ENCODE peak calls at places on chromosomes 4 and X, in five cellular contexts. B is WTC11, N is K562, J is A549, E is endothelial cell of umbilical vein. Y is an unnamed sample.

GRCh38 chrX:154021131-154021611 is 1.5 kb upstream of the IRAK1 start:
- DNase-seq in B (no peak), N (peak), J (no peak), E (peak), Y (no peak)

GRCh38 chr4:138437263-138437851 is 195.2 kb upstream of the SLC7A11 start:
- DNase-seq in B (no peak), N (peak), J (no peak), E (no peak), Y (no peak)

GRCh38 chr4:92234393-92235176 is 69.2 kb upstream of the GRID2 start:
- DNase-seq in B (no peak), N (no peak), J (peak), E (peak), Y (peak)

GRCh38 chrX:19627533-19627932 is 112.2 kb upstream of the MAP3K15 start:
- DNase-seq in B (no peak), N (no peak), J (no peak), E (no peak), Y (no peak)

GRCh38 chr4:102758241-102758871 is 2.4 kb downstream of the MANBA start:
- DNase-seq in B (no peak), N (no peak), J (no peak), E (no peak), Y (no peak)

GRCh38 chr4:79679859-79680258 is 271.8 kb upstream of the GK2 start:
- DNase-seq in B (no peak), N (no peak), J (no peak), E (no peak), Y (no peak)

GRCh38 chr4:139460565-139460964 is 6.6 kb downstream of the RAB33B start:
- DNase-seq in B (no peak), N (no peak), J (no peak), E (no peak), Y (no peak)

GRCh38 chr4:127832585-127832984 is 48.1 kb upstream of the PLK4 start:
- DNase-seq in B (no peak), N (no peak), J (no peak), E (no peak), Y (no peak)

GRCh38 chr4:182695842-182696241 is 221.3 kb downstream of the DCTD start:
- DNase-seq in B (no peak), N (no peak), J (no peak), E (no peak), Y (no peak)

GRCh38 chr4:7646384-7647061 is 211.8 kb upstream of the PSAPL1 start:
- DNase-seq in B (no peak), N (no peak), J (no peak), E (no peak), Y (no peak)

GRCh38 chrX:3728454-3728853 is 15.0 kb upstream of the PRKX start:
- DNase-seq in B (no peak), N (peak), J (no peak), E (no peak), Y (no peak)

GRCh38 chr4:107908377-107908776 is 23.0 kb upstream of the CYP2U1 start:
- DNase-seq in B (no peak), N (no peak), J (no peak), E (no peak), Y (no peak)

GRCh38 chr4:188107931-188108843 is 1.2 kb downstream of the TRIML2 start:
- DNase-seq in B (no peak), N (no peak), J (peak), E (no peak), Y (peak)

GRCh38 chr4:168743576-168743975 is 246.7 kb downstream of the PALLD start:
- DNase-seq in B (no peak), N (no peak), J (peak), E (no peak), Y (no peak)

GRCh38 chr4:3270141-3270611 is 21.2 kb downstream of the MSANTD1 start:
- DNase-seq in B (no peak), N (no peak), J (no peak), E (no peak), Y (no peak)

GRCh38 chr4:72846280-72847111 is 223.0 kb downstream of the COX18 start:
- DNase-seq in B (peak), N (peak), J (peak), E (no peak), Y (no peak)

GRCh38 chr4:112854420-112854819 is 195.0 kb upstream of the ANK2 start:
- DNase-seq in B (no peak), N (no peak), J (no peak), E (no peak), Y (no peak)

GRCh38 chrX:19670321-19670750 is 155.0 kb upstream of the MAP3K15 start:
- DNase-seq in B (no peak), N (no peak), J (no peak), E (no peak), Y (no peak)

GRCh38 chrX:55488559-55489314 is 911 bp downstream of the USP51 start:
- DNase-seq in B (peak), N (peak), J (peak), E (peak), Y (no peak)

GRCh38 chr4:7924163-7924562 is 15.5 kb downstream of the AFAP1 start:
- DNase-seq in B (no peak), N (no peak), J (no peak), E (no peak), Y (no peak)

GRCh38 chr4:178738026-178738425 is 1295.8 kb upstream of the AGA start:
- DNase-seq in B (no peak), N (no peak), J (peak), E (no peak), Y (no peak)

GRCh38 chrX:121231566-121232358 is 184.4 kb downstream of the GLUD2 start:
- DNase-seq in B (no peak), N (no peak), J (no peak), E (no peak), Y (no peak)

GRCh38 chrX:129875669-129876068 is 30.3 kb upstream of the UTP14A start:
- DNase-seq in B (no peak), N (no peak), J (no peak), E (no peak), Y (no peak)

GRCh38 chrX:21374163-21374993 is at the start of gene CNKSR2:
- DNase-seq in B (peak), N (no peak), J (peak), E (peak), Y (no peak)

DNA sequence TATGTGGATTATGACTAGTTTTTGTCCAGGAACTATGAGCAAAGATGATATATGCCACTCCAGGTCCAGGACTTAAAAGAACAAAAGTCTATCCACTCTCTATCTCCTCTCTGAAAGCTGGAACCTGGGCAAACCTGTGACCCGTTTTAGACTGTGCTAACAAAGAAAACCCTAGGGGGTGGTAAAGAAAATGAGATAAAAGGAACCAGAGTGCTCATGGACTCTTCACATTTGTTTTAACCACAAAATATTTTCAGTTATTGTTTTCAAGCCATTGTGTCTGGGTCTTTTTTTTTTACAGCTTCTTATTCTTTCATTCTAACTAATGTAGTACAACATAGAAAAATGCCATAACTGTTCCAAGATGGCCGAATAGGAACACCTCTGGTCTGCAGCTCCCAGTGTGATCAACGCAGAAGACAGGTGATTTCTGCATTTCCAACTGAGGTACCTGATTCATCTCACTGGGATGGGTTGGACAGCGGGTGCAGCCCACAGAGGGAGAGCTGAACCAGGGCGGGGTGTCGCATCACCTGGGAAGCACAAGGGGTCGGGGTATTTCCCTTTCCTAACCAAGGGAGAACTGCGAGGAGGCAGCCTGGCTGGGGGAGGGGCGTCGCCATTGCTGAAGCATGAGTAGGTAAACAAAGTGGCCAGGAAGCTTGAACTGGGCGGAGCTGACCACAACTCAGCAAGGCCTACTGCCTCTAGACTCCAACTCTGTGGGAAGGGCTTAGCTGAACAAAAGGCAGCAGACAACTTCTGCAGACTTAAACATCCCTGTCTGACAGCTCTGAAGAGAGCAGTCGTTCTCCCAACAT is 45.1 kb downstream of the CHM start:
- DNase-seq in B (peak), N (peak), J (peak), E (no peak), Y (peak)
- TF ChIP-seq MAX in B (peak), N (no peak), J (no peak), E (no peak), Y (no peak)

GRCh38 chr4:152073738-152074137 is 312.9 kb upstream of the GATB start:
- DNase-seq in B (no peak), N (no peak), J (no peak), E (no peak), Y (no peak)

GRCh38 chr4:152072886-152073285 is 312.1 kb upstream of the GATB start:
- DNase-seq in B (no peak), N (no peak), J (no peak), E (no peak), Y (no peak)

GRCh38 chr4:152074573-152074972 is 313.8 kb upstream of the GATB start:
- DNase-seq in B (no peak), N (no peak), J (no peak), E (peak), Y (no peak)

GRCh38 chr4:152075253-152075928 is 314.6 kb upstream of the GATB start:
- DNase-seq in B (no peak), N (no peak), J (no peak), E (no peak), Y (no peak)

DNA sequence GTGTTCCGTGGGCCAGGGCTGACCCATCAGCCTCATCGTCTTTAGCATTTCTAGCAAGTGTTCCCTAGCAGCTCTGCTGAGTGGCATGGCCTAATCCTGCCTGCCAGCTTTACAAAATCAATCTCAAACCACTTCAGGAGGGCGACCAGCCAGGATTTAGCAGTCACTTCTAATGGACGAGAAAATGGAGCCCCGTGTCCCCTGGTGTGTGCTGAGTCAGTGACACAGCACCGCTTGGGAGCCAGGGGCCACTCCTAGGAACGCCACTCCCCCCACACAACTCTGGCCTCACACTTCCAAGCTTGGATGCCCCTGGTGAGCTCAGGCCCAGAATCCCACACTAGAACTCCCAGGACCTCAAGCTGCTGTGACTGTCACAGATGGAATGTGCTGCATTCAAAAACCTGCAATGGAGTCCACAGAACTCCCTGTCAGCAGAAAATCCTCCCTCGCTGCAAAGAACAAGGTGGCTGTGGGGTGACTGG is 311.2 kb upstream of the GATB start:
- DNase-seq in B (no peak), N (no peak), J (no peak), E (no peak), Y (no peak)
- TF ChIP-seq MAX in B (no peak), N (no peak), J (no peak), E (no peak), Y (no peak)

GRCh38 chr4:74933562-74934015 is 673 bp downstream of the PARM1 start:
- DNase-seq in B (no peak), N (no peak), J (no peak), E (peak), Y (no peak)
- TF ChIP-seq MAX in B (no peak), N (no peak), J (no peak), E (no peak), Y (no peak)

GRCh38 chrX:51334276-51334675 is 1.7 kb downstream of the NUDT10 start:
- DNase-seq in B (no peak), N (no peak), J (no peak), E (no peak), Y (no peak)

GRCh38 chrX:51336584-51336983 is 4.0 kb downstream of the NUDT10 start:
- DNase-seq in B (peak), N (peak), J (peak), E (peak), Y (peak)

GRCh38 chrX:51332188-51332942 is at the start of gene NUDT10:
- DNase-seq in B (peak), N (no peak), J (peak), E (peak), Y (no peak)
- TF ChIP-seq MAX in B (no peak), N (no peak), J (no peak), E (no peak), Y (no peak)

GRCh38 chr4:42302348-42302747 is 94.9 kb upstream of the SHISA3 start:
- DNase-seq in B (peak), N (peak), J (peak), E (peak), Y (peak)
- TF ChIP-seq MAX in B (no peak), N (no peak), J (no peak), E (no peak), Y (no peak)

DNA sequence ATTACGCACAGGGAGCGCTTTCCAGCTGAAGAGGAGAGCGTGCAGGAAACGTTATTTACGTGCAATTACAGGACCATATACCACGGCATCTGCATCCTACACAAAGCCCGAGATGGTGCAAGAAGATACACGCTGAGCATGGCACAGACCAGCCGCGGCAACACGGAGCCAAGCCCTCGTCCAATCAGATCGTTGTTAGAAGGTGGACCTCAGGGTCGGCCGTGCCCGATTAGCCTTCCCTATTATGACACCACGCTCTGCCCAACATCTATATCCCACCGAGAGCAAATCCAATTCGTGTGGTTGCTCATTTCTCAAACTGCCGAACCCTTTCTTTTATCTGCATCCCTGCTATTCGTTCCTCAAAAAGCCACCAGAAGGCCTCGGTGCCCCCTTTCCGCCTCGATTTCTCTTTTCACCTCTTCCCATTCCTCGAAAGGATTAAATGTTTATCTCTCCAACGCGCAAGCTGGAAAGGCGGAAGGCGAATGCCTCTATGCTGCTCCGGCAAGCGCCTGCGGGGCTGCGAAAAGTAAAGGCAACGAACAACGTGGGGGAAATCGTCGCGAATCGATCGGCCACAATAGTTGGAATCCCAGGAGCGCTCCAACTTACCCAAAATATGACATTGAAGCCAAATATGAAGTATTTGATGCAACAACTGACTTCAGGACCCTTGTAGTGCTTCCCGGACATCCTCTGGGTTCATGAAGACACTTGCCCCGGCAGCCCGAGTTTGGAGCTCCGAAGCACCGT is 702 bp downstream of the TSPAN5 start:
- DNase-seq in B (peak), N (peak), J (peak), E (peak), Y (no peak)
- TF ChIP-seq MAX in B (peak), N (no peak), J (peak), E (no peak), Y (no peak)

Y was measured in HCT116.